ENCODE peak calls at places on chromosomes 7 and 10, in ten cellular contexts. R, O, Y, V, P, T, L, H, G and K are unnamed samples.

GRCh38 chr7:92904292-92905131 is 68.1 kb upstream of the CDK6 start:
- DNase-seq in R (no peak), O (peak; percentile 29), Y (no peak), V (peak; percentile 97), P (no peak), T (no peak), L (no peak), H (peak; percentile 48), G (no peak), K (peak; percentile 63)

GRCh38 chr7:76317782-76318487 is 15.5 kb downstream of the HSPB1 start:
- DNase-seq in R (peak; percentile 99), O (peak; percentile 99), Y (peak; percentile 99), V (peak; percentile 99), P (peak; percentile 98), T (peak; percentile 97), L (peak; percentile 95), H (peak; percentile 96), G (peak; percentile 99), K (peak; percentile 94)

GRCh38 chr7:130207642-130208041 is at the start of gene SSMEM1:
- DNase-seq in R (no peak), O (peak; percentile 8), Y (no peak), V (no peak), P (no peak), T (no peak), L (no peak), H (no peak), G (no peak), K (no peak)

GRCh38 chr10:110455440-110455839 is 42.3 kb upstream of the DUSP5 start:
- DNase-seq in R (no peak), O (no peak), Y (no peak), V (no peak), P (peak; percentile 27), T (no peak), L (no peak), H (no peak), G (no peak), K (no peak)

GRCh38 chr10:25388188-25388861 is 213.5 kb downstream of the GPR158 start:
- DNase-seq in R (no peak), O (no peak), Y (no peak), V (no peak), P (no peak), T (no peak), L (no peak), H (no peak), G (no peak), K (no peak)

GRCh38 chr10:63798599-63799498 is 277.6 kb downstream of the REEP3 start:
- DNase-seq in R (peak; percentile 39), O (peak; percentile 58), Y (peak; percentile 78), V (peak; percentile 37), P (no peak), T (peak; percentile 83), L (peak; percentile 89), H (peak; percentile 24), G (peak; percentile 91), K (no peak)

GRCh38 chr7:28623863-28624262 is 211.5 kb downstream of the CREB5 start:
- DNase-seq in R (no peak), O (no peak), Y (no peak), V (peak; percentile 36), P (peak; percentile 51), T (no peak), L (no peak), H (peak; percentile 9), G (no peak), K (no peak)

GRCh38 chr7:127817466-127817865 is 165.5 kb downstream of the SND1 start:
- DNase-seq in R (no peak), O (no peak), Y (no peak), V (no peak), P (no peak), T (no peak), L (no peak), H (no peak), G (no peak), K (no peak)

GRCh38 chr7:47337021-47337492 is 244.9 kb downstream of the TNS3 start:
- DNase-seq in R (no peak), O (no peak), Y (no peak), V (no peak), P (no peak), T (no peak), L (no peak), H (no peak), G (no peak), K (no peak)

GRCh38 chr10:132418520-132419416 is 21.8 kb downstream of the PWWP2B start:
- DNase-seq in R (peak; percentile 94), O (peak; percentile 84), Y (no peak), V (peak; percentile 95), P (peak; percentile 48), T (no peak), L (no peak), H (peak; percentile 71), G (no peak), K (no peak)

GRCh38 chr10:11242443-11243386 is 225.0 kb downstream of the CELF2 start:
- DNase-seq in R (peak; percentile 7), O (no peak), Y (peak; percentile 90), V (no peak), P (peak; percentile 32), T (no peak), L (no peak), H (no peak), G (no peak), K (no peak)

GRCh38 chr10:88361494-88361893 is 221.6 kb downstream of the RNLS start:
- DNase-seq in R (no peak), O (peak; percentile 6), Y (no peak), V (no peak), P (no peak), T (no peak), L (no peak), H (no peak), G (no peak), K (no peak)

DNA sequence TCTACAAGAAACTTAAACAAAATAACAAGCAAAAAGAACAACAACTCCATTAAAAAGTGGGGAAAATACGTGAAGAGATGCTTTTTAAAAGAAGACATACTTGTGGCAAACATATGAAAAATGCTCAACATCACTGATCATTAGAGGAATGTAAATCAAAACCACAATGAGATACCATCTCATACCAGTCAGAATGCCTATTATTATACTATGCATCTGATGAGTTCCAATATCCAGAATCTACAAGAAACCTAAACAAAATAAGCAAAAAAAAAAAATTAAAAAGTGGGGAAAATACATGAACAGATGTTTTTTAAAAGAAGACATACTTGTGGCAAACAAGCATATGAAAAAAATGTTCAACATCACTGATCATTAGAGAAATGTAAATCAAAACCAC is 29.6 kb upstream of the AKR1C3 start:
- DNase-seq in R (no peak), O (no peak), Y (no peak), V (no peak), P (no peak), T (no peak), L (no peak), H (no peak), G (no peak), K (no peak)
- H3K4me1 ChIP-seq in R (no peaks in the 10 kb centered on the region), O (no peaks in the 10 kb centered on the region), Y (no peaks in the 10 kb centered on the region), V (no peaks in the 10 kb centered on the region), P (no peaks in the 10 kb centered on the region), T (no peaks in the 10 kb centered on the region), L (no peaks in the 10 kb centered on the region), H (peaks cover 18% of the 10 kb centered on the region), G (no peaks in the 10 kb centered on the region), K (no peaks in the 10 kb centered on the region)

GRCh38 chr7:110841840-110842579 is 248.9 kb upstream of the LRRN3 start:
- DNase-seq in R (no peak), O (no peak), Y (peak; percentile 24), V (no peak), P (no peak), T (no peak), L (no peak), H (no peak), G (no peak), K (no peak)
- H3K4me1 ChIP-seq in R (no peaks in the 10 kb centered on the region), O (no peaks in the 10 kb centered on the region), Y (no peaks in the 10 kb centered on the region), V (no peaks in the 10 kb centered on the region), P (no peaks in the 10 kb centered on the region), T (no peaks in the 10 kb centered on the region), L (no peaks in the 10 kb centered on the region), H (no peaks in the 10 kb centered on the region), G (peaks cover 9% of the 10 kb centered on the region), K (no peaks in the 10 kb centered on the region)

GRCh38 chr10:77346031-77346430 is 291.6 kb downstream of the KCNMA1 start:
- DNase-seq in R (no peak), O (no peak), Y (no peak), V (no peak), P (no peak), T (no peak), L (no peak), H (no peak), G (no peak), K (no peak)

GRCh38 chr10:77339156-77339555 is 298.5 kb downstream of the KCNMA1 start:
- DNase-seq in R (no peak), O (no peak), Y (no peak), V (no peak), P (no peak), T (no peak), L (no peak), H (no peak), G (no peak), K (no peak)

GRCh38 chr10:77341055-77341454 is 296.6 kb downstream of the KCNMA1 start:
- DNase-seq in R (no peak), O (no peak), Y (no peak), V (no peak), P (no peak), T (no peak), L (no peak), H (no peak), G (no peak), K (no peak)
- H3K4me1 ChIP-seq in R (no peaks in the 10 kb centered on the region), O (no peaks in the 10 kb centered on the region), Y (no peaks in the 10 kb centered on the region), V (no peaks in the 10 kb centered on the region), P (no peaks in the 10 kb centered on the region), T (peaks cover 14% of the 10 kb centered on the region), L (no peaks in the 10 kb centered on the region), H (peaks cover 11% of the 10 kb centered on the region), G (no peaks in the 10 kb centered on the region), K (no peaks in the 10 kb centered on the region)

GRCh38 chr7:2639994-2640830 is 8.4 kb downstream of the TTYH3 start:
- DNase-seq in R (peak; percentile 64), O (no peak), Y (no peak), V (no peak), P (no peak), T (no peak), L (peak; percentile 50), H (no peak), G (no peak), K (no peak)
- H3K4me1 ChIP-seq in R (peaks cover 70% of the 10 kb centered on the region), O (peaks cover 68% of the 10 kb centered on the region), Y (peaks cover 63% of the 10 kb centered on the region), V (peaks cover 11% of the 10 kb centered on the region), P (peaks cover 56% of the 10 kb centered on the region), T (peaks cover 85% of the 10 kb centered on the region), L (peaks cover 11% of the 10 kb centered on the region), H (peaks cover 32% of the 10 kb centered on the region), G (peaks cover 91% of the 10 kb centered on the region), K (peaks cover 8% of the 10 kb centered on the region)

DNA sequence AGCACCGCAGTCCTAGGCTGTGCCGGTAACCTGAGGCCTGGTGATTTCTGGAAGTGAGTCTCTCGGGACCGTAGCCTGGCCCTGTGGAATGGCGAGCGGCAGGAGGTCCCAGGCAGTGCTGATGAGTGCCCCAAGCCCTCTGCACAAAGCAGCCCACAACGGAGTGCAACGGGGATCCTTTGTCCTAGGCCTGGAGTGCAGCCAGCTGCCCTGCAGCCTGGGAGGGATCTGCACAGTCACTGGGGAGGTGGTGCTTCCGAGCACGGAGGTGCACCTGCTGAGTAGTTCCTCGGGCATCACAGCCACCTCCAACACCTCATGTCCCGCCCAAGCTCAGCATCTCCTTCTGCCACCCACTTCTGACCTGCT is 162.8 kb upstream of the ZMIZ1 start:
- DNase-seq in R (no peak), O (no peak), Y (no peak), V (no peak), P (no peak), T (no peak), L (no peak), H (no peak), G (peak; percentile 28), K (no peak)
- H3K4me1 ChIP-seq in R (no peaks in the 10 kb centered on the region), O (peaks cover 3% of the 10 kb centered on the region), Y (no peaks in the 10 kb centered on the region), V (no peaks in the 10 kb centered on the region), P (no peaks in the 10 kb centered on the region), T (no peaks in the 10 kb centered on the region), L (no peaks in the 10 kb centered on the region), H (no peaks in the 10 kb centered on the region), G (no peaks in the 10 kb centered on the region), K (no peaks in the 10 kb centered on the region)